ENCODE peak calls at places on chromosome 19, in seven cellular contexts. G, T, A, S, I, K and E are unnamed samples.
A peak's percentile ranks its signal among the peaks of the same experiment; 100 is the strongest.

GRCh38 chr19:5447700-5448311 is 7.4 kb upstream of the ZNRF4 start:
- DNase-seq in A (no peak), S (no peak), G (no peak), I (no peak), K (no peak), T (no peak), E (no peak)

GRCh38 chr19:13120817-13121216 is 2.8 kb downstream of the NACC1 start:
- DNase-seq in I (peak; percentile 85), S (no peak), A (no peak), G (no peak), K (no peak), T (no peak), E (no peak)

GRCh38 chr19:50513746-50514345 is at the start of gene ASPDH:
- DNase-seq in K (no peak), S (no peak), T (no peak), A (no peak), G (no peak), I (no peak), E (no peak)

GRCh38 chr19:16078311-16078758 is 2.0 kb downstream of the TPM4 start:
- DNase-seq in G (no peak), T (no peak), A (no peak), S (no peak), I (peak; percentile 69), K (no peak), E (peak; percentile 26)

GRCh38 chr19:42512743-42513304 is 15.5 kb downstream of the CEACAM1 start:
- DNase-seq in I (no peak), A (no peak), S (no peak), G (no peak), T (no peak), K (no peak), E (no peak)

GRCh38 chr19:40363128-40363527 is 14.6 kb downstream of the PLD3 start:
- DNase-seq in K (no peak), T (no peak), G (no peak), A (no peak), S (no peak), I (no peak), E (no peak)

GRCh38 chr19:52535831-52536800 is 8.6 kb downstream of the ZNF808 start:
- DNase-seq in S (peak; percentile 79), G (peak; percentile 79), K (no peak), T (peak; percentile 94), I (peak; percentile 61), A (peak; percentile 97), E (peak; percentile 87)

GRCh38 chr19:18044825-18045304 is 36.9 kb downstream of the ARRDC2 start:
- DNase-seq in K (peak; percentile 17), A (peak; percentile 93), S (peak; percentile 83), G (peak; percentile 42), T (peak; percentile 89), I (peak; percentile 76), E (peak; percentile 73)

GRCh38 chr19:10412257-10412977 is 7.9 kb upstream of the PDE4A start:
- DNase-seq in A (no peak), G (no peak), S (no peak), I (no peak), K (no peak), T (peak; percentile 36), E (peak; percentile 32)

GRCh38 chr19:52200044-52200443 is 10.2 kb downstream of the PPP2R1A start:
- DNase-seq in S (peak; percentile 86), I (peak; percentile 78), G (no peak), K (no peak), T (no peak), A (no peak), E (no peak)

GRCh38 chr19:42280761-42281174 is 11.7 kb downstream of the CIC start:
- DNase-seq in G (no peak), A (peak; percentile 92), K (no peak), S (no peak), I (peak; percentile 17), T (no peak), E (no peak)

GRCh38 chr19:1106841-1107654 is 3.3 kb downstream of the GPX4 start:
- DNase-seq in K (no peak), T (no peak), I (peak; percentile 49), A (no peak), S (no peak), G (no peak), E (no peak)

GRCh38 chr19:30391554-30392551 is 19.7 kb downstream of the ZNF536 start:
- DNase-seq in G (no peak), S (no peak), K (no peak), A (no peak), I (no peak), T (no peak), E (no peak)

GRCh38 chr19:40805258-40805868 is 6.4 kb downstream of the EGLN2 start:
- DNase-seq in T (peak; percentile 52), I (no peak), S (no peak), G (no peak), K (no peak), A (no peak), E (peak; percentile 16)

GRCh38 chr19:31109626-31110025 is 239.6 kb downstream of the TSHZ3 start:
- DNase-seq in A (no peak), S (no peak), I (no peak), G (no peak), K (peak; percentile 57), T (no peak), E (no peak)

GRCh38 chr19:49231389-49231788 is 73.8 kb downstream of the TRPM4 start:
- DNase-seq in K (no peak), G (no peak), I (no peak), A (no peak), T (no peak), S (no peak), E (no peak)

GRCh38 chr19:49924004-49924880 is 4.8 kb upstream of the ATF5 start:
- DNase-seq in G (no peak), I (no peak), A (no peak), K (no peak), T (no peak), S (peak; percentile 52), E (no peak)